ENCODE peak calls at places on chromosomes 5 and 9, in nine cellular contexts. S is cardiac fibroblast; Q is transverse colon; O is posterior cingulate gyrus; D is mesenteric fat pad; H is effector memory CD8-positive, alpha-beta T cell; R is C1 segment of cervical spinal cord; Z is brain microvascular endothelial cell; L is DMS 273 treated with DMSO at 0.1 percent for 48 hours. V is an unnamed sample.

GRCh38 chr5:158246661-158247060 is 387.7 kb upstream of the CLINT1 start:
- DNase-seq in S (no peak), Q (no peak), O (peak), D (no peak), H (no peak), R (no peak), Z (no peak), L (peak), V (no peak)

GRCh38 chr9:2816476-2817141 is 27.3 kb downstream of the PUM3 start:
- DNase-seq in S (peak), Q (no peak), O (no peak), D (no peak), H (no peak), R (no peak), Z (peak), L (no peak), V (no peak)

GRCh38 chr5:29005386-29005785 is 1967.0 kb upstream of the CDH9 start:
- DNase-seq in S (peak), Q (no peak), O (no peak), D (no peak), H (no peak), R (no peak), Z (peak), L (no peak), V (no peak)

GRCh38 chr9:2722715-2723114 is 5.4 kb downstream of the KCNV2 start:
- DNase-seq in S (peak), Q (no peak), O (no peak), D (no peak), H (no peak), R (no peak), Z (no peak), L (no peak), V (no peak)

GRCh38 chr9:33687779-33688178 is 107.6 kb upstream of the PRSS3 start:
- DNase-seq in S (no peak), Q (no peak), O (no peak), D (no peak), H (no peak), R (no peak), Z (peak), L (peak), V (no peak)

GRCh38 chr5:76820491-76820890 is 1.7 kb downstream of the F2RL1 start:
- DNase-seq in S (peak), Q (no peak), O (no peak), D (no peak), H (no peak), R (no peak), Z (no peak), L (no peak), V (no peak)

GRCh38 chr9:68530618-68531017 is 10.1 kb downstream of the TMEM252 start:
- DNase-seq in S (peak), Q (peak), O (no peak), D (no peak), H (no peak), R (no peak), Z (peak), L (peak), V (no peak)

GRCh38 chr9:106862115-106862945 is 636 bp upstream of the ZNF462 start:
- DNase-seq in S (peak), Q (peak), O (no peak), D (no peak), H (no peak), R (no peak), Z (peak), L (no peak), V (no peak)

GRCh38 chr5:115507682-115508081 is 36.9 kb downstream of the FEM1C start:
- DNase-seq in S (peak), Q (no peak), O (no peak), D (no peak), H (no peak), R (no peak), Z (no peak), L (no peak), V (no peak)

GRCh38 chr5:112628219-112628618 is 109.5 kb upstream of the APC start:
- DNase-seq in S (no peak), Q (no peak), O (no peak), D (no peak), H (no peak), R (no peak), Z (no peak), L (no peak), V (no peak)

GRCh38 chr5:54518146-54519082 is 855 bp downstream of the SNX18 start:
- DNase-seq in S (peak), Q (peak), O (peak), D (no peak), H (peak), R (no peak), Z (no peak), L (no peak), V (peak)